ENCODE peak calls at places on chromosomes 16 and 17, in four cellular contexts. B is PC-3, K is lung, U is SK-N-SH. X is an unnamed sample.
A peak's percentile ranks its signal among the peaks of the same experiment; 100 is the strongest.

GRCh38 chr17:37360632-37361031 is 15.2 kb upstream of the C17orf78 start:
- DNase-seq in K (no peak), U (no peak), B (peak; percentile 62), X (no peak)

GRCh38 chr17:66268247-66268927 is 34.0 kb upstream of the PRKCA start:
- DNase-seq in U (no peak), K (no peak), B (peak; percentile 81), X (no peak)

GRCh38 chr16:49855280-49855821 is 561 bp downstream of the ZNF423 start:
- DNase-seq in B (peak; percentile 46), K (peak; percentile 78), U (peak; percentile 83), X (peak; percentile 91)

GRCh38 chr16:27722266-27722636 is 172.3 kb downstream of the KATNIP start:
- DNase-seq in K (no peak), U (no peak), B (no peak), X (no peak)

GRCh38 chr17:50681260-50682200 is 26.2 kb downstream of the ANKRD40 start:
- DNase-seq in B (peak; percentile 84), U (peak; percentile 94), K (no peak), X (peak; percentile 77)

GRCh38 chr17:81990836-81991683 is 13.6 kb downstream of the ASPSCR1 start:
- DNase-seq in U (no peak), K (no peak), B (no peak), X (peak; percentile 18)

GRCh38 chr16:88086571-88087516 is 135.6 kb downstream of the BANP start:
- DNase-seq in K (no peak), B (no peak), U (no peak), X (no peak)

GRCh38 chr17:52384695-52385094 is 226.2 kb upstream of the CA10 start:
- DNase-seq in K (no peak), B (no peak), U (no peak), X (no peak)

GRCh38 chr16:31081428-31082351 is 7.1 kb downstream of the PRSS53 start:
- DNase-seq in U (no peak), K (no peak), B (no peak), X (no peak)

GRCh38 chr16:23784811-23785447 is 30.1 kb downstream of the CHP2 start:
- DNase-seq in K (no peak), U (no peak), B (peak; percentile 14), X (no peak)

GRCh38 chr17:27793906-27794380 is 6.4 kb downstream of the NOS2 start:
- DNase-seq in B (no peak), U (peak; percentile 42), K (no peak), X (no peak)
- H3K4me3 ChIP-seq in B (peak overlapping the region; percentile 50), U (peak overlapping the region; percentile 37), K (no peak overlapping the region), X (no peak overlapping the region)

GRCh38 chr17:3698139-3698538 is 2.2 kb upstream of the P2RX5 start:
- DNase-seq in B (no peak), U (no peak), K (no peak), X (no peak)

GRCh38 chr17:3695129-3695722 is 729 bp downstream of the P2RX5 start:
- DNase-seq in B (peak; percentile 9), K (no peak), U (peak; percentile 71), X (no peak)

GRCh38 chr17:3695723-3696411 is at the start of gene P2RX5:
- DNase-seq in B (peak; percentile 32), K (no peak), U (peak; percentile 81), X (peak; percentile 24)

GRCh38 chr17:3693829-3694231 is 2.1 kb downstream of the P2RX5 start:
- DNase-seq in U (no peak), B (no peak), K (no peak), X (no peak)

GRCh38 chr17:3697157-3697515 is 1.2 kb upstream of the P2RX5 start:
- DNase-seq in K (no peak), B (no peak), U (no peak), X (no peak)
- H3K36me3 ChIP-seq in K (no peaks in the 10 kb centered on the region), B (no peaks in the 10 kb centered on the region), U (no peaks in the 10 kb centered on the region), X (no peaks in the 10 kb centered on the region)

DNA sequence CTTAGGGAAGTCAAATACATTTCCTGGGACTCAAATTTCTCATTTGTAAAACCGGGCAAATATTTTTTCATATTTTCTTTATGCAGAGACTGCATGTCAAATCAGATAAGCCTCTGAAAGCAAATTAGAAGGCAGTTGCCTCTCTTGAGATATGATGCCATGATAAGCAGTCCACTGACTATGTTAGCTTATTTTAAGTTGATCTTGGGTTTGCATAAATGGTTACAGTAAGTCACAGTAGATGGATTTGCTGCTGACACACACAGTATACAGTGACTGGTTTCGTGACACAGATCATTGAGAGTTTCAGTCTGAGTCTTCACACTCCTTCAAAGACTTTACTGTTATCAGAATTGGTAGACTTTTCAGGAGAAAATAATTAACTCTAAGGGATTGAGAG is 927.6 kb upstream of the CDH8 start:
- DNase-seq in B (no peak), U (peak; percentile 17), K (no peak), X (no peak)
- H3K9me3 ChIP-seq in B (no peaks in the 10 kb centered on the region), U (no peaks in the 10 kb centered on the region), K (no peaks in the 10 kb centered on the region), X (no peaks in the 10 kb centered on the region)

DNA sequence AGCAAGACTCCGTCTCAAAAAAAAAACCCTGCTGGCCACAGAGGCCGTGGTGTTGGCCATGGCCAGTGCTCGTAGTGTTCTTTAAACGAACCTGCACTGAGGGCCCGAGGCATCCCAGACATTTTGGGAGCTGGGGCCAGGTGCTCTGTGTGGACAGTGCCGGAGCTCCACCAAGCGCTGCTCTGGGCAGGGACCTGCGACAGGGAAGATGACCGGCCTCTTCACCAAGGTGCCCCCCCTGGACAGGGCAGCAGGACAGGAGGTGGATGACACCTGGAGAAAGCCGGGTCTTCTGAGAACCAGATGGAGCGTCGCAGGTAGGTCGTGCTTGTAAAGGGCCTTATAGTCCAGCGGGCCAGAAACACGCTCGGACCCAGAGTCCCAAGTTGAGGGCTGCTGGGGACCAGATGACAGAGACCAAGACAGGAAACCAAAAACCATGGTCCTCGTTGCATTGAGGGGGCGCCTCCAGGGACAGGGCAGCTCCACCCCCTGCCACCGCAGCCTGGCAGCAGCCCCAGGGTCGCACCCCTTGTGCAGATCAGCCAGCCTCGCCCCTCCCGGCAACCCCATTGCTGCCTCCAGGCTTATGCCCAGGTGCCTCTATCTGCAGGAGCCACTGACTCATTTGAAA is 4.3 kb upstream of the NTN3 start:
- DNase-seq in B (no peak), K (no peak), U (no peak), X (no peak)
- H3K4me3 ChIP-seq in B (no peak overlapping the region), K (no peak overlapping the region), U (no peak overlapping the region), X (no peak overlapping the region)

GRCh38 chr16:57062329-57062728 is 30.1 kb upstream of the CPNE2 start:
- DNase-seq in K (no peak), U (peak; percentile 86), B (no peak), X (peak; percentile 75)

GRCh38 chr16:57066625-57067024 is 25.8 kb upstream of the CPNE2 start:
- DNase-seq in U (no peak), B (no peak), K (no peak), X (no peak)

GRCh38 chr16:57061084-57061905 is 31.1 kb upstream of the CPNE2 start:
- DNase-seq in K (peak; percentile 78), B (peak; percentile 30), U (peak; percentile 75), X (peak; percentile 75)

GRCh38 chr16:57067347-57067746 is 25.0 kb upstream of the CPNE2 start:
- DNase-seq in K (no peak), U (no peak), B (no peak), X (no peak)

DNA sequence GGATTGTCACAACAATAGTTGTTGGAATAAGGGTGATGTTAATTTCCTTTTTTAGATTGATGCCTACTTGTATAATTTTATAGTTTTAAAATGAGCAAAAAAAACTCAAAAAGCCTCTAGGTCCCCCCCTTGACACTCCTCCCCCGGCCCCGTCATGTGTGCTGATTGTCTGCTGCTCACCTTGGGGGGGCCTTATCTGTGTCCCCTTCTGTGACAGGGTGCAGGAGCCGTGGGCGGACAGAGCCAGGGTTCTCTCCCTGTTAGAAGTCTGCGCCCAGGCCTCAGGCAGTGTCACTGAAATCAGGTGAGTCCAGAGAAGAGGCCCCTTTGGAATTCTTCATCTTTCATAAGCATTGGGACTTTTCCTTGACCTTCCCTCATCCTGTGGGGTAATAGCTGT is 27.4 kb upstream of the CPNE2 start:
- DNase-seq in K (no peak), B (no peak), U (no peak), X (no peak)
- H3K36me3 ChIP-seq in K (peaks cover 7% of the 10 kb centered on the region), B (no peaks in the 10 kb centered on the region), U (no peaks in the 10 kb centered on the region), X (no peaks in the 10 kb centered on the region)

X was measured in BE2C.